ENCODE peak calls at places on chromosome 21, in four cellular contexts. One of them, this sample, is unnamed.

GRCh38 chr21:24590261-24590660 is 1017.0 kb downstream of the MRPL39 start:
- DNase-seq in ovary: no peak
- DNase-seq in heart left ventricle: no peak
- DNase-seq in esophagus squamous epithelium: no peak
- DNase-seq in this sample: no peak

GRCh38 chr21:42809171-42809570 is 70.2 kb downstream of the WDR4 start:
- DNase-seq in ovary: no peak
- DNase-seq in heart left ventricle: no peak
- DNase-seq in esophagus squamous epithelium: no peak
- DNase-seq in this sample: no peak

GRCh38 chr21:33552999-33553598 is 10.3 kb downstream of the SON start:
- DNase-seq in ovary: no peak
- DNase-seq in heart left ventricle: no peak
- DNase-seq in esophagus squamous epithelium: no peak
- DNase-seq in this sample: no peak

GRCh38 chr21:38202811-38203210 is 54.0 kb upstream of the KCNJ15 start:
- DNase-seq in ovary: no peak
- DNase-seq in heart left ventricle: no peak
- DNase-seq in esophagus squamous epithelium: no peak
- DNase-seq in this sample: no peak

GRCh38 chr21:42536601-42537000 is 22.9 kb downstream of the SLC37A1 start:
- DNase-seq in ovary: no peak
- DNase-seq in heart left ventricle: no peak
- DNase-seq in esophagus squamous epithelium: no peak
- DNase-seq in this sample: peak; percentile 25

GRCh38 chr21:15823486-15824150 is 93.8 kb downstream of the USP25 start:
- DNase-seq in ovary: no peak
- DNase-seq in heart left ventricle: no peak
- DNase-seq in esophagus squamous epithelium: no peak
- DNase-seq in this sample: no peak

GRCh38 chr21:34899302-34899701 is 149.8 kb downstream of the RUNX1 start:
- DNase-seq in ovary: no peak
- DNase-seq in heart left ventricle: no peak
- DNase-seq in esophagus squamous epithelium: no peak
- DNase-seq in this sample: no peak

GRCh38 chr21:14863745-14864210 is 201.0 kb downstream of the NRIP1 start:
- DNase-seq in ovary: no peak
- DNase-seq in heart left ventricle: no peak
- DNase-seq in esophagus squamous epithelium: no peak
- DNase-seq in this sample: no peak

GRCh38 chr21:44568667-44569556 is 4.6 kb upstream of the KRTAP10-4 start:
- DNase-seq in ovary: no peak
- DNase-seq in heart left ventricle: no peak
- DNase-seq in esophagus squamous epithelium: no peak
- DNase-seq in this sample: no peak

GRCh38 chr21:45593162-45594022 is 50.1 kb upstream of the PCBP3 start:
- DNase-seq in ovary: no peak
- DNase-seq in heart left ventricle: no peak
- DNase-seq in esophagus squamous epithelium: no peak
- DNase-seq in this sample: no peak

GRCh38 chr21:45590726-45591618 is 48.7 kb upstream of the SLC19A1 start:
- DNase-seq in ovary: peak; percentile 62
- DNase-seq in heart left ventricle: peak; percentile 43
- DNase-seq in esophagus squamous epithelium: no peak
- DNase-seq in this sample: peak; percentile 77

GRCh38 chr21:45591619-45592207 is 49.5 kb upstream of the SLC19A1 start:
- DNase-seq in ovary: no peak
- DNase-seq in heart left ventricle: no peak
- DNase-seq in esophagus squamous epithelium: no peak
- DNase-seq in this sample: peak; percentile 29

GRCh38 chr21:45592208-45592619 is 50.0 kb upstream of the SLC19A1 start:
- DNase-seq in ovary: no peak
- DNase-seq in heart left ventricle: no peak
- DNase-seq in esophagus squamous epithelium: no peak
- DNase-seq in this sample: peak; percentile 50

DNA sequence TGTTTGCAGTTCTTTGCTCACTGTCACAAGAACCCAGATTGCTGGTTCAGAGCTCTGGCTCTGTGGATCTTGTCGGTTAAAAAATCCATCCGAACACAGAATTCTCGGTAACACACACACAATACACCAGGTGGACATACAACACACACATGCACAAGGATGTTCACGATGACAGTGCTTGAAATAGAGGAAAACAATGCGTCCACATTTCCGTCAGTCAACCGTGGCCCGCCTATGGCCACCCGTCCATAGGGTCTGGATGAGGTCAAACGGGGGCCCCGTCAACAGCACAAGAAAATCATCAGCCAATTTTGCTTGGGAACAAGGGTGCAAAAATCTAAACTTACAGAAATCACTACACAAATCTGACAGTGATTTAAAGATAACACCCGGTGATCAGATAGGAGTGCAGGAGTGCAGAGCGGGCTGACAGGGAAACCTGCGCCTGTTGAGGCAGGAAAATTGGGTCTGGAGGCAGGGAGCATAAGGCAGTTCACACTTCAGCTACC is 50.4 kb upstream of the SLC19A1 start:
- DNase-seq in ovary: no peak
- DNase-seq in heart left ventricle: no peak
- DNase-seq in esophagus squamous epithelium: no peak
- DNase-seq in this sample: peak; percentile 13
- TF ChIP-seq CTCF in ovary: no peak
- TF ChIP-seq CTCF in heart left ventricle: no peak
- TF ChIP-seq CTCF in esophagus squamous epithelium: no peak
- TF ChIP-seq CTCF in this sample: no peak

GRCh38 chr21:32319012-32319411 is 20.4 kb downstream of the MRAP start:
- DNase-seq in ovary: no peak
- DNase-seq in heart left ventricle: no peak
- DNase-seq in esophagus squamous epithelium: no peak
- DNase-seq in this sample: peak; percentile 62
- TF ChIP-seq POLR2A in ovary: no peak
- TF ChIP-seq POLR2A in heart left ventricle: no peak
- TF ChIP-seq POLR2A in esophagus squamous epithelium: no peak
- TF ChIP-seq POLR2A in this sample: no peak

GRCh38 chr21:26961704-26962103 is 5.2 kb downstream of the ADAMTS5 start:
- DNase-seq in ovary: peak; percentile 22
- DNase-seq in heart left ventricle: no peak
- DNase-seq in esophagus squamous epithelium: no peak
- DNase-seq in this sample: no peak
- TF ChIP-seq CTCF in ovary: no peak
- TF ChIP-seq CTCF in heart left ventricle: peak; percentile 39
- TF ChIP-seq CTCF in esophagus squamous epithelium: no peak
- TF ChIP-seq CTCF in this sample: peak; percentile 9

GRCh38 chr21:41432567-41433460 is 6.8 kb downstream of the MX1 start:
- DNase-seq in ovary: no peak
- DNase-seq in heart left ventricle: no peak
- DNase-seq in esophagus squamous epithelium: no peak
- DNase-seq in this sample: no peak

GRCh38 chr21:41429305-41429704 is 3.3 kb downstream of the MX1 start:
- DNase-seq in ovary: no peak
- DNase-seq in heart left ventricle: no peak
- DNase-seq in esophagus squamous epithelium: no peak
- DNase-seq in this sample: no peak

GRCh38 chr21:41433566-41433965 is 7.5 kb downstream of the MX1 start:
- DNase-seq in ovary: no peak
- DNase-seq in heart left ventricle: no peak
- DNase-seq in esophagus squamous epithelium: no peak
- DNase-seq in this sample: no peak

GRCh38 chr21:41429925-41430491 is 4.0 kb downstream of the MX1 start:
- DNase-seq in ovary: no peak
- DNase-seq in heart left ventricle: no peak
- DNase-seq in esophagus squamous epithelium: no peak
- DNase-seq in this sample: no peak

DNA sequence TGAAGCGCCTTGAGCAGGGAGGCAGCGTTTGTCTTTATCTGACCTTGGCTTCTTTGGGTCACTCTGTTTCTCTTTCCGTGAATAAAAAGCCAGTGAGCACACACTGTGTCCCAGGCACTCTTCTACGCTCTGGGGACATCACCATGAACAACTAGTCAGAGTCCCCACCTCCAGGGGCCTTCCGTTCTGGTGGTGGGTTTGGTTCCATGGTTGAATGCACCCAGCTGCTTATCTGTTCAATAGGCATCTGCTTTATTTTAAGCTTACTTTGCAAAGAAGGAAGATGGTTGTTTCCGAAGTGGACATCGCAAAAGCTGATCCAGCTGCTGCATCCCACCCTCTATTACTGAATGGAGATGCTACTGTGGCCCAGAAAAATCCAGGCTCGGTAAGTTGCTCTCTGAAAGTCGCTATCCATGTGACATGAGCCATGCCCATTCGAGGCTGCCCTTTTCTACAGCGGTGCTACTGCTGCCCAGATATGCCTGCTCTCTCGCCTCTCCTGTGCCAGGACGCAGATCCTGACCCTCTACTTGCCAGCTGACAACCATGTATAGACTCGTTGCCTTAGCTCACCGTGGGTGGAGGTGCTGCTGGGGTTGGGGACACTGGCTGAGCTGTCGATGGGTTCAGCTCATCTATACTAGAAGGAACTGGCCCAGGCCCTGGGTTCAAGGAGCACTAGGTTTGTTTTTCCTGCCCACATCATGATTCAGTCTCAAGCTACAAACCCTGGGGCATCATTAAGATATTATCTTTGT is 5.9 kb downstream of the MX1 start:
- DNase-seq in ovary: no peak
- DNase-seq in heart left ventricle: no peak
- DNase-seq in esophagus squamous epithelium: no peak
- DNase-seq in this sample: no peak
- TF ChIP-seq POLR2A in ovary: no peak
- TF ChIP-seq POLR2A in heart left ventricle: no peak
- TF ChIP-seq POLR2A in esophagus squamous epithelium: no peak
- TF ChIP-seq POLR2A in this sample: no peak

GRCh38 chr21:31107871-31108270 is 69.6 kb upstream of the KRTAP19-8 start:
- DNase-seq in ovary: no peak
- DNase-seq in heart left ventricle: no peak
- DNase-seq in esophagus squamous epithelium: no peak
- DNase-seq in this sample: no peak

GRCh38 chr21:31107151-31107785 is 69.0 kb upstream of the KRTAP19-8 start:
- DNase-seq in ovary: no peak
- DNase-seq in heart left ventricle: no peak
- DNase-seq in esophagus squamous epithelium: no peak
- DNase-seq in this sample: no peak

GRCh38 chr21:31110430-31110829 is 72.2 kb upstream of the KRTAP19-8 start:
- DNase-seq in ovary: no peak
- DNase-seq in heart left ventricle: no peak
- DNase-seq in esophagus squamous epithelium: no peak
- DNase-seq in this sample: no peak

GRCh38 chr21:31111093-31111492 is 72.8 kb upstream of the KRTAP19-8 start:
- DNase-seq in ovary: no peak
- DNase-seq in heart left ventricle: no peak
- DNase-seq in esophagus squamous epithelium: no peak
- DNase-seq in this sample: no peak

DNA sequence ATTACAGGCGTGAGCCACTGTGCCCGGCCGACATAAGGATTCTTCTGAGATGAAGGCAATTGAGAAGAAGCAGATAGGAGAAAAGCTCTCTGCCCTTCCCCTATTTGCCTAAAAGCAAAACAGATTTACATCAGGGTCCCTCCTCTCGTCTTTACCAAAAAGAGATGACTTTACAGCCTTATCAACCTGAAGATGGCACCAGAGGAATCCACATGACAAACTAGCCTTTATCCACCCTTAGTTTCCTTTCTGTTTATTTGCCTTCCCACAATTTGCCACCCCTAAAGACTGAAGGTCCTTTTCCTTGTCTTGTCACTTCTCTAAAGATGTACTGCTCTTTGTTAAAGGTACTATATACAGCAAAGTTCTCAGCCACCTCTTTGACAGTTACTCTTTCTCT is 70.7 kb upstream of the KRTAP19-8 start:
- DNase-seq in ovary: no peak
- DNase-seq in heart left ventricle: no peak
- DNase-seq in esophagus squamous epithelium: no peak
- DNase-seq in this sample: no peak
- TF ChIP-seq CTCF in ovary: no peak
- TF ChIP-seq CTCF in heart left ventricle: peak; percentile 15
- TF ChIP-seq CTCF in esophagus squamous epithelium: no peak
- TF ChIP-seq CTCF in this sample: no peak

GRCh38 chr21:32315511-32316362 is 17.1 kb downstream of the MRAP start:
- DNase-seq in ovary: no peak
- DNase-seq in heart left ventricle: no peak
- DNase-seq in esophagus squamous epithelium: no peak
- DNase-seq in this sample: peak; percentile 61
- TF ChIP-seq POLR2A in ovary: no peak
- TF ChIP-seq POLR2A in heart left ventricle: no peak
- TF ChIP-seq POLR2A in esophagus squamous epithelium: no peak
- TF ChIP-seq POLR2A in this sample: no peak

GRCh38 chr21:37079211-37079824 is 6.3 kb downstream of the TTC3 start:
- DNase-seq in ovary: no peak
- DNase-seq in heart left ventricle: no peak
- DNase-seq in esophagus squamous epithelium: no peak
- DNase-seq in this sample: no peak
- TF ChIP-seq CTCF in ovary: no peak
- TF ChIP-seq CTCF in heart left ventricle: no peak
- TF ChIP-seq CTCF in esophagus squamous epithelium: no peak
- TF ChIP-seq CTCF in this sample: no peak

DNA sequence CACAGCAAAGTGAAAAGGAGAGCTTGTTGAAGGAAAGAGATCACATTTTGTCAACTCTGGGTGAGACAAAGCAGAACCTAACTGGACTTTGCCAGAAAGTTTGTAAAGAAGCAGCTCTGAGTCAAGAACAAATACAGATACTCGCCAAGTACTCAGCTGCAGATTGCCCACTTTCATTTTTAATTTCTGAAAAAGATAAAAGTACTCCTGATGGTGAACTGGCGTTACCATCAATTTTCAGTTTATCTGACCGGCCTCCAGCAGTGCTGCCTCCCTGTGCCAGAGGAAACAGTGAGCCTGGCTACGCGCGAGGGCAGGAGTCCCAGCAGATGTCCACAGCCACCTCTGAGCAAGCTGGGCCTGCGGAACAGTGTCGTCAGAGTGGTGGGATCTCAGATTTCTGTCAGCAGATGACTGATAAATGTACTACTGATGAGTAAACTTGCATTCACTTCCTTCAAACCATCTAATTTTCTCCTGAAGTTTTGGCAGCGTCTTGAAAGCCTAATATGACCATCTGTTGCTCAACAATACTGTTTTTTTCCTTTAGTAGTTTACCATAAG is 43.8 kb downstream of the BACH1 start:
- DNase-seq in ovary: no peak
- DNase-seq in heart left ventricle: peak; percentile 80
- DNase-seq in esophagus squamous epithelium: no peak
- DNase-seq in this sample: no peak
- TF ChIP-seq POLR2A in ovary: no peak
- TF ChIP-seq POLR2A in heart left ventricle: no peak
- TF ChIP-seq POLR2A in esophagus squamous epithelium: no peak
- TF ChIP-seq POLR2A in this sample: no peak